ENCODE peak calls at places on chromosomes 3 and 15, in six cellular contexts. S, Z, H, T, P and L are unnamed samples.

GRCh38 chr15:38533926-38534325 is 30.7 kb downstream of the RASGRP1 start:
- DNase-seq in Z (no peak), P (no peak), S (no peak), T (no peak), H (no peak), L (no peak)

GRCh38 chr3:43030162-43030935 is 51.2 kb downstream of the GASK1A start:
- DNase-seq in P (no peak), Z (no peak), H (no peak), T (no peak), S (peak; percentile 43), L (no peak)

GRCh38 chr3:195549931-195550519 is 6.9 kb upstream of the PPP1R2 start:
- DNase-seq in T (no peak), Z (no peak), P (peak; percentile 89), S (peak; percentile 89), H (no peak), L (no peak)

GRCh38 chr3:27093771-27094170 is 275.4 kb downstream of the NEK10 start:
- DNase-seq in S (no peak), P (no peak), H (peak; percentile 87), Z (no peak), T (no peak), L (no peak)

GRCh38 chr3:189324538-189325138 is 152.9 kb downstream of the TPRG1 start:
- DNase-seq in Z (peak; percentile 26), H (peak; percentile 99), P (peak; percentile 100), S (peak; percentile 81), T (peak; percentile 12), L (peak; percentile 96)

GRCh38 chr3:14266361-14266760 is 87.7 kb downstream of the LSM3 start:
- DNase-seq in S (no peak), P (no peak), Z (peak; percentile 75), T (no peak), H (no peak), L (no peak)

GRCh38 chr3:72306800-72307341 is 521.9 kb upstream of the PROK2 start:
- DNase-seq in T (no peak), P (no peak), S (no peak), Z (no peak), H (peak; percentile 25), L (no peak)

GRCh38 chr3:3552741-3553140 is 246.5 kb upstream of the LRRN1 start:
- DNase-seq in P (no peak), S (no peak), Z (no peak), H (peak; percentile 26), T (no peak), L (no peak)

GRCh38 chr3:149371001-149371722 is 6.3 kb downstream of the TM4SF1 start:
- DNase-seq in S (no peak), T (no peak), Z (no peak), H (peak; percentile 90), P (no peak), L (no peak)

GRCh38 chr3:172277151-172277652 is 171.1 kb downstream of the GHSR start:
- DNase-seq in H (no peak), S (no peak), P (no peak), Z (no peak), T (no peak), L (no peak)

GRCh38 chr3:136802481-136802996 is 16.4 kb upstream of the SLC35G2 start:
- DNase-seq in Z (no peak), T (no peak), H (peak; percentile 52), P (no peak), S (no peak), L (no peak)

GRCh38 chr3:56855856-56856538 is 54.2 kb upstream of the ARHGEF3 start:
- DNase-seq in H (no peak), P (peak; percentile 32), Z (no peak), S (peak; percentile 53), T (peak; percentile 56), L (no peak)

GRCh38 chr15:93035953-93036810 is 52.8 kb downstream of the RGMA start:
- DNase-seq in P (peak; percentile 56), S (no peak), T (peak; percentile 46), Z (no peak), H (peak; percentile 46), L (no peak)

GRCh38 chr3:118987466-118987865 is 47.2 kb downstream of the IGSF11 start:
- DNase-seq in P (no peak), Z (no peak), T (peak; percentile 97), H (no peak), S (no peak), L (no peak)

GRCh38 chr15:40334941-40335795 is 5.6 kb downstream of the CCDC9B start:
- DNase-seq in T (peak; percentile 21), Z (no peak), H (no peak), P (no peak), S (no peak), L (no peak)

GRCh38 chr15:73740152-73741048 is 12.8 kb downstream of the INSYN1 start:
- DNase-seq in S (no peak), T (no peak), H (no peak), Z (no peak), P (no peak), L (no peak)

GRCh38 chr3:64272842-64273241 is 47.6 kb upstream of the PRICKLE2 start:
- DNase-seq in Z (no peak), H (no peak), P (no peak), T (no peak), S (no peak), L (no peak)

GRCh38 chr3:55828712-55829111 is 341.6 kb upstream of the WNT5A start:
- DNase-seq in P (no peak), S (no peak), H (peak; percentile 32), Z (no peak), T (no peak), L (no peak)

GRCh38 chr15:64009798-64010241 is 36.5 kb downstream of the DAPK2 start:
- DNase-seq in P (no peak), T (no peak), H (peak; percentile 90), Z (no peak), S (peak; percentile 67), L (peak; percentile 62)

GRCh38 chr3:171285287-171285686 is 174.9 kb downstream of the TNIK start:
- DNase-seq in P (no peak), H (peak; percentile 48), S (no peak), Z (no peak), T (no peak), L (no peak)

GRCh38 chr3:29514170-29514569 is 233.3 kb downstream of the RBMS3 start:
- DNase-seq in S (no peak), P (no peak), H (no peak), T (no peak), Z (no peak), L (no peak)

GRCh38 chr3:167733961-167734497 is 663 bp downstream of the PDCD10 start:
- DNase-seq in S (no peak), T (no peak), P (peak; percentile 43), H (peak; percentile 32), Z (no peak), L (peak; percentile 7)

GRCh38 chr15:40093224-40093842 is 15.3 kb downstream of the BMF start:
- DNase-seq in Z (no peak), H (peak; percentile 29), P (no peak), T (no peak), S (no peak), L (no peak)

GRCh38 chr3:46668116-46668515 is 25.4 kb downstream of the ALS2CL start:
- DNase-seq in S (no peak), T (no peak), Z (no peak), P (no peak), H (peak; percentile 11), L (no peak)

GRCh38 chr3:133487920-133488540 is 85.5 kb upstream of the CDV3 start:
- DNase-seq in S (peak; percentile 73), P (no peak), Z (no peak), H (peak; percentile 30), T (peak; percentile 39), L (no peak)

GRCh38 chr3:133489466-133490085 is 83.9 kb upstream of the CDV3 start:
- DNase-seq in Z (no peak), S (no peak), T (no peak), H (peak; percentile 22), P (no peak), L (no peak)

GRCh38 chr3:133486658-133487057 is 86.8 kb downstream of the BFSP2 start:
- DNase-seq in S (no peak), T (no peak), Z (no peak), P (no peak), H (no peak), L (no peak)

GRCh38 chr3:133488785-133489367 is 84.6 kb upstream of the CDV3 start:
- DNase-seq in H (peak; percentile 48), S (no peak), P (peak; percentile 50), Z (no peak), T (peak; percentile 71), L (no peak)

GRCh38 chr3:133487204-133487603 is 86.3 kb upstream of the CDV3 start:
- DNase-seq in Z (no peak), T (no peak), H (no peak), S (no peak), P (no peak), L (no peak)
- TF ChIP-seq CTCF in Z (no peak), T (no peak), H (no peak), S (no peak), P (no peak), L (no peak)

GRCh38 chr3:58495101-58495500 is 3.2 kb downstream of the KCTD6 start:
- DNase-seq in P (no peak), S (no peak), H (no peak), T (no peak), Z (no peak), L (no peak)
- H3K4me3 ChIP-seq in P (no peak overlapping the region), S (no peak overlapping the region), H (no peak overlapping the region), T (no peak overlapping the region), Z (no peak overlapping the region), L (no peak overlapping the region)

GRCh38 chr15:68558318-68559305 is 20.2 kb upstream of the CORO2B start:
- DNase-seq in P (no peak), H (peak; percentile 60), Z (no peak), S (peak; percentile 48), T (no peak), L (no peak)

GRCh38 chr15:68561146-68561545 is 17.6 kb upstream of the CORO2B start:
- DNase-seq in T (no peak), H (no peak), S (no peak), Z (no peak), P (no peak), L (no peak)

GRCh38 chr15:68557469-68558317 is 21.1 kb upstream of the CORO2B start:
- DNase-seq in S (peak; percentile 36), H (no peak), T (no peak), Z (no peak), P (no peak), L (no peak)

GRCh38 chr15:68560501-68561113 is 18.2 kb upstream of the CORO2B start:
- DNase-seq in H (no peak), Z (no peak), P (no peak), S (peak; percentile 31), T (no peak), L (no peak)

GRCh38 chr15:68559342-68560310 is 19.2 kb upstream of the CORO2B start:
- DNase-seq in P (peak; percentile 76), S (peak; percentile 84), H (peak; percentile 44), Z (peak; percentile 37), T (peak; percentile 73), L (no peak)
- TF ChIP-seq CTCF in P (peak; percentile 92), S (peak; percentile 92), H (peak; percentile 97), Z (peak; percentile 89), T (peak; percentile 93), L (peak; percentile 93)

DNA sequence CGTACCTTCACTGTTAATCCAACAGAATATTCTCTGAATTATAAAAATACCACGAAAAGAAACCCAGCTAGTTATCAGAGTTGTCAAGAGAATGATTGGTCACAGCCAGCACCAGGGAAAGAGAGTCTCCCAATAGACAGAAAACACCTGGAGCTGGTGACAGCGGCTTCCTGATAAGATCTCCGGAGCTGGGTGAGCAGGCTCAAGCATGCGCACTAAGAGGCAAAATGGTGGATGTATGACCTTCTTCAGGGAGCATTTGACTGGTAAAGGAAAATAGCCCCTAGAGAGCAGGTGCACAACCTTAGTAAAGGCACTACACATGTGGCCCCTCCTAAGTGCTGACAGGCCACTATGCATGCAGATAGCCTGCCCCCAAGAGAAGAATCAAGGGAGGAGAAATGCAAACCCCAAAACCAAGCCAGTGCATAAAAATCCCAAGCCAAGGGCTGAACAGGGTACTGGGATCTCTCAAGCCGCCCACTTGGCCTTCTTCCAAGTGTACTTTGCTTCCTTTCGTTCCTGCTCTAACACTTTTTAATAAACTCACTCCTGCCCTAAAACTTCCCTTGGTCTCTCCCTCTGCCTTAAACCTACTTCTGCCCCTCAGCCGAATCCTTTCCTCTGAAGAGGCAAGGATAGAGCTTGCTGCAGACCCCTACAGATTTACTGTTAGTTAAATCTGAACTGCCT is 93.2 kb downstream of the UACA start:
- DNase-seq in H (no peak), P (no peak), T (no peak), Z (no peak), S (no peak), L (no peak)
- H3K4me3 ChIP-seq in H (no peak overlapping the region), P (no peak overlapping the region), T (no peak overlapping the region), Z (no peak overlapping the region), S (no peak overlapping the region), L (no peak overlapping the region)